ENCODE peak calls at places on chromosomes 6 and 20, in six cellular contexts. T is SK-N-SH, V is A549, Q is K562, U is Panc1, W is GM12878. C is an unnamed sample.

GRCh38 chr20:24664266-24664986 is 195.0 kb downstream of the SYNDIG1 start:
- DNase-seq in T (no peak), V (no peak), Q (no peak), U (no peak), W (no peak), C (no peak)

GRCh38 chr6:166379800-166380199 is 2.9 kb downstream of the MPC1 start:
- DNase-seq in T (no peak), V (no peak), Q (no peak), U (no peak), W (no peak), C (no peak)

GRCh38 chr6:128239898-128240509 is 280.4 kb downstream of the PTPRK start:
- DNase-seq in T (no peak), V (no peak), Q (no peak), U (no peak), W (peak), C (no peak)

GRCh38 chr6:153872946-153873345 is 166.1 kb upstream of the OPRM1 start:
- DNase-seq in T (no peak), V (no peak), Q (no peak), U (no peak), W (no peak), C (no peak)

GRCh38 chr20:45049904-45050471 is 50.9 kb downstream of the KCNS1 start:
- DNase-seq in T (no peak), V (no peak), Q (no peak), U (no peak), W (no peak), C (no peak)

GRCh38 chr6:153839992-153840603 is 198.9 kb upstream of the OPRM1 start:
- DNase-seq in T (no peak), V (no peak), Q (no peak), U (no peak), W (no peak), C (no peak)

GRCh38 chr6:169887529-169888140 is 136.2 kb downstream of the ERMARD start:
- DNase-seq in T (peak), V (no peak), Q (no peak), U (no peak), W (no peak), C (no peak)

GRCh38 chr20:20214757-20215275 is 153.1 kb upstream of the INSM1 start:
- DNase-seq in T (no peak), V (no peak), Q (no peak), U (no peak), W (no peak), C (peak)

GRCh38 chr6:35568967-35569606 is 56.4 kb upstream of the TULP1 start:
- DNase-seq in T (peak), V (peak), Q (no peak), U (no peak), W (no peak), C (peak)

GRCh38 chr20:44019638-44020335 is 105.1 kb downstream of the TOX2 start:
- DNase-seq in T (no peak), V (no peak), Q (no peak), U (no peak), W (no peak), C (no peak)

GRCh38 chr6:133724726-133725125 is 164.2 kb upstream of the TCF21 start:
- DNase-seq in T (no peak), V (no peak), Q (no peak), U (no peak), W (no peak), C (peak)

GRCh38 chr20:51014797-51015722 is 7.8 kb downstream of the KCNG1 start:
- DNase-seq in T (peak), V (peak), Q (peak), U (no peak), W (no peak), C (peak)

DNA sequence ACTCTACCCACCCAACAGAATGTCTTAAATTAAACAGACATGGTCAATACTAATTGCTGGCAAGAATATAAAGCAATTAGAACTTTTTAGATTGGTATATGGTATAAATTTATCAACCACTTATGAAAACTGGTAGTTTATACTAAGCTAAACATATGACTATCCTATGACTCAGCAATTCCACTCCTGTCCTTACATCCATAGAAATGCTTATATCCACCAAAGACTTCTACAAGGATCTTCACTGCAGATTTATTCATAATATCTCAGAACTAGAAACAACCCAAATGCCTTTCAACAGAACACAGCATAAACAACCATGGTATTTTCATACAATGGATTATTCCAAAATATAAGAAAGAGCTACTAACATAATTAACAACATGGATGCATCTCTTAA is 4.6 kb downstream of the ZNF184 start:
- DNase-seq in T (no peak), V (no peak), Q (no peak), U (no peak), W (no peak), C (no peak)
- TF ChIP-seq REST in T (no peak), V (no peak), Q (no peak), U (no peak), W (no peak), C (no peak)

DNA sequence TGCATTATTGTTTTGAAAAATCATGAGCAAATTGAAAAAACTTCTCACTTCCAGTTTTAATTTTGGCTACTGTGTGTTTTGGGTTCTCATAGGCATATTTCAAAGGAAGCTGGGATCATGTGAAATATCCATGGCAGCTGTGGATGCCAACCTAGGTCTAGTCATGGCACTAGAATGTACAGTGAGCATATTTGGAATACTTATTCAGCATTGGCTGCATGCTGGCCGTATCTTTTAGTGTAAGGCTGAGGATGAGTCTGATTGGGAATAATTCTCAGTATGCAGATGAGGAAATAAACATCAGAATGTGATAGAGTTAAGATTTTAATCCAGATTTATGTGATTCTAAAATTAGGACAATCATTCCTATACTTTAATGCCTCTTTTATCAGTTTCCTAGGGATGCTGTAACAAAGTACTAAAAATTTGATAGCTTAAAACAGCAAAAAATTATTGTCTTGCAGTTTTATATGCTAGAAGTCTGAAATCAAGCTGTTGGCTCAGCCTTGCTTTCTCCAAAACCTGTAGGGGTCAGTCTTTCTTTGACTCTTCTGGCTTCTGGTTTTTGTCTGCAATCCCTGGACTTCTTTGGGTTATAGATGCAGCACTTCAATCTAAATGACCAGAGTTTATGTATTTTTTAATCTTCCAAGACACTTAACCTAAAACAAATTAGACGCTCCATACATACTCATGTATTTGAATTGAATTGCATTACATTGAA is 37.7 kb upstream of the DEFB112 start:
- DNase-seq in T (no peak), V (no peak), Q (no peak), U (no peak), W (no peak), C (peak)
- TF ChIP-seq REST in T (no peak), V (no peak), Q (no peak), U (no peak), W (no peak), C (no peak)

DNA sequence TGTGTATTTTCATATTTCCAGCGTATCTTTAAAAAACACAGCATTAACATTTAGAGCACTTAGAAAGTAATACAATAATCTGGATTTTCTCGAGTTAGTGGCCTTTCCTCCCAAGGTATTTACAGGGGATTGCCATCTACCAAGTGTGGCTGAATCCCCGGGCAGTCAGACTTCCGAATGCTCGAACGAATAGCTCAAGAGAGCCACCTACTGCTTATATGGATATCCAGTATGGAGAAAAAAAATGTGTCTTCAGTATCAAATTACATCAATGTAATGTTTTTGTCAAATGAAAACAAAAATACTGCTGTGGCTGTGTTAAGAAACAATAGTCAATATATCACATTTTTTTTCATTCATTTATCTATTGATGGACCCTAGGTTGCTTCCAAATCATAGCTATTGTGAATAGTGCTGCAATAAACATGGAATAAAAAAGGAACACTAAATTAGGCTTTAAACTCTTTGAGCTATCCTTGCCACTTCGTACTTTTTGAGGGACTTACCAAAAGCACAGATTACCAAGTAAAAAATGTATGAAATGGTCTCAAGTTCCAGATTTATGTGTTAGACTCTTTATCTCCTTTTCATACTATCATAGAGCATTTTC is 654.5 kb upstream of the PTCHD4 start:
- DNase-seq in T (peak), V (peak), Q (no peak), U (peak), W (no peak), C (peak)
- TF ChIP-seq REST in T (no peak), V (no peak), Q (no peak), U (no peak), W (no peak), C (no peak)

GRCh38 chr6:145008715-145009114 is 723.6 kb downstream of the UTRN start:
- DNase-seq in T (no peak), V (no peak), Q (no peak), U (no peak), W (no peak), C (no peak)

GRCh38 chr6:145017051-145017450 is 718.3 kb downstream of the EPM2A start:
- DNase-seq in T (no peak), V (no peak), Q (no peak), U (no peak), W (no peak), C (no peak)

GRCh38 chr6:145015739-145016558 is 719.4 kb downstream of the EPM2A start:
- DNase-seq in T (no peak), V (peak), Q (no peak), U (peak), W (peak), C (no peak)

GRCh38 chr6:145009691-145010090 is 724.6 kb downstream of the UTRN start:
- DNase-seq in T (no peak), V (no peak), Q (no peak), U (no peak), W (no peak), C (no peak)

DNA sequence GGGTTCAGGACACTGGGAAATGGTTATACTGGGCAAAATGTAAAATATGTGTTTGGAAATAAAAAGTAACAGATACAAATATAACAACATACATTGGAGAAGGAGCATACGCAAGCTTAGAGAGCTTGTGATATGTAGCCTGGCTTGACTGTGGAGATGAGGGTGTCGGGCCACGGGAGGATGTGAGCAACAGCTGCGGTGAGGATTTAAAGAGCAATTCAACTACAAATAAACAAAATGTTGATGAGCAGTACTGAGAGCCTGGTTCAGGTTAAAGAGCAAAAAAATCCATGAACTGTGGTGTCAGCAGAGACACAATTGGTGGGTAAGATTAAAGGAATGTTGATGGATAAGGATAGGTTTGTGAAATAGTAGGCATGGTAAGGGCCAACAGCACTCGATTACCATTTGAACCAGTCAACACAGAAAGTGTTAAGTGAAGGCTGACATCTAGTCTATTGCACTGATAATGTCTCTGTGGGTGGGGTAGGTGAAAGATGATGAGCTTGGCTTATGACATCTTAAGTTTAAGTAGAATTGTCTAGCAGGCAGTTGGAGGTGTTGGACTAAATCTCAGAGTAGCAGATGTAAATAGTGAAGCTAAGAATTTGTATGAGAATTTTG is 723.2 kb downstream of the EPM2A start:
- DNase-seq in T (no peak), V (no peak), Q (no peak), U (no peak), W (no peak), C (no peak)
- TF ChIP-seq REST in T (no peak), V (no peak), Q (no peak), U (no peak), W (no peak), C (no peak)

GRCh38 chr20:3797226-3797545 is 1.1 kb downstream of the CDC25B start:
- DNase-seq in T (peak), V (no peak), Q (no peak), U (no peak), W (no peak), C (no peak)

GRCh38 chr20:3798908-3799248 is 2.8 kb downstream of the CDC25B start:
- DNase-seq in T (no peak), V (no peak), Q (no peak), U (no peak), W (no peak), C (no peak)

GRCh38 chr20:3798405-3798768 is 2.3 kb downstream of the CDC25B start:
- DNase-seq in T (no peak), V (no peak), Q (no peak), U (no peak), W (no peak), C (no peak)

GRCh38 chr20:3796477-3797225 is 541 bp downstream of the CDC25B start:
- DNase-seq in T (no peak), V (no peak), Q (no peak), U (no peak), W (no peak), C (no peak)

GRCh38 chr20:3797592-3798404 is 1.7 kb downstream of the CDC25B start:
- DNase-seq in T (peak), V (no peak), Q (peak), U (no peak), W (no peak), C (no peak)
- TF ChIP-seq REST in T (no peak), V (no peak), Q (no peak), U (no peak), W (no peak), C (no peak)

GRCh38 chr6:79261666-79262065 is 27.2 kb upstream of the HMGN3 start:
- DNase-seq in T (no peak), V (no peak), Q (no peak), U (no peak), W (no peak), C (no peak)

GRCh38 chr6:79263366-79263765 is 28.9 kb upstream of the HMGN3 start:
- DNase-seq in T (no peak), V (no peak), Q (no peak), U (no peak), W (no peak), C (no peak)

GRCh38 chr6:79260772-79261171 is 26.3 kb upstream of the HMGN3 start:
- DNase-seq in T (no peak), V (no peak), Q (no peak), U (no peak), W (no peak), C (no peak)

GRCh38 chr6:79257381-79258205 is 23.1 kb upstream of the HMGN3 start:
- DNase-seq in T (no peak), V (no peak), Q (no peak), U (no peak), W (no peak), C (no peak)
- TF ChIP-seq REST in T (no peak), V (no peak), Q (no peak), U (no peak), W (no peak), C (no peak)

GRCh38 chr6:22878706-22879105 is 309.3 kb downstream of the HDGFL1 start:
- DNase-seq in T (no peak), V (no peak), Q (no peak), U (no peak), W (no peak), C (no peak)

GRCh38 chr6:22883061-22883717 is 313.8 kb downstream of the HDGFL1 start:
- DNase-seq in T (no peak), V (no peak), Q (no peak), U (no peak), W (no peak), C (no peak)

GRCh38 chr6:22884441-22884840 is 315.1 kb downstream of the HDGFL1 start:
- DNase-seq in T (no peak), V (no peak), Q (no peak), U (no peak), W (no peak), C (no peak)

GRCh38 chr6:22880686-22881433 is 311.5 kb downstream of the HDGFL1 start:
- DNase-seq in T (peak), V (peak), Q (no peak), U (no peak), W (no peak), C (no peak)

GRCh38 chr6:22882581-22882980 is 313.2 kb downstream of the HDGFL1 start:
- DNase-seq in T (no peak), V (no peak), Q (no peak), U (no peak), W (no peak), C (no peak)
- TF ChIP-seq REST in T (no peak), V (no peak), Q (no peak), U (no peak), W (no peak), C (no peak)

GRCh38 chr6:135439549-135439948 is 58.0 kb downstream of the AHI1 start:
- DNase-seq in T (peak), V (no peak), Q (no peak), U (no peak), W (no peak), C (no peak)
- TF ChIP-seq REST in T (no peak), V (no peak), Q (no peak), U (no peak), W (no peak), C (no peak)

C was measured in GM23338.